ENCODE peak calls at places on chromosome 5, in ten cellular contexts. W is mesothelial cell of epicardium; T is left kidney; A is NAMALWA; N is nephron progenitor cell; F is tibial nerve; G is renal cortical epithelial cell; B is T-helper 17 cell; C is right lobe of liver; K is Jurkat, Clone E6-1. X is an unnamed sample.

GRCh38 chr5:132260714-132261615 is 3.5 kb downstream of the PDLIM4 start:
- DNase-seq in W (no peak), G (peak), C (peak), B (no peak), F (peak), N (no peak), A (no peak), T (no peak), K (no peak), X (no peak)

GRCh38 chr5:38803246-38803645 is 42.6 kb upstream of the OSMR start:
- DNase-seq in B (no peak), W (no peak), T (no peak), C (no peak), K (no peak), N (no peak), G (no peak), A (no peak), F (no peak), X (no peak)

GRCh38 chr5:117161718-117162386 is 587.2 kb upstream of the SEMA6A start:
- DNase-seq in W (no peak), G (no peak), B (no peak), F (no peak), T (peak), A (no peak), N (no peak), K (no peak), C (no peak), X (peak)

GRCh38 chr5:151182501-151182900 is 24.9 kb upstream of the ANXA6 start:
- DNase-seq in T (no peak), G (no peak), W (no peak), A (no peak), F (no peak), K (no peak), C (no peak), B (no peak), N (no peak), X (no peak)

GRCh38 chr5:84602371-84602771 is 217.7 kb upstream of the EDIL3 start:
- DNase-seq in G (peak), F (no peak), C (no peak), T (no peak), W (no peak), K (no peak), B (no peak), N (no peak), A (no peak), X (no peak)

GRCh38 chr5:57482671-57483106 is at the start of gene ACTBL2:
- DNase-seq in A (no peak), B (no peak), K (no peak), T (no peak), N (no peak), W (no peak), F (no peak), G (peak), C (no peak), X (no peak)

GRCh38 chr5:107840592-107840991 is 169.9 kb upstream of the EFNA5 start:
- DNase-seq in A (no peak), B (no peak), W (no peak), C (no peak), N (no peak), K (no peak), F (no peak), G (no peak), T (no peak), X (no peak)

GRCh38 chr5:34854459-34855174 is 15.7 kb downstream of the TTC23L start:
- DNase-seq in K (no peak), B (no peak), F (no peak), N (no peak), A (no peak), C (no peak), W (no peak), G (peak), T (peak), X (no peak)